ENCODE peak calls at places on chromosome 4, in four cellular contexts. W, K, R and P are unnamed samples.

GRCh38 chr4:6938237-6938636 is 28.6 kb downstream of the TBC1D14 start:
- DNase-seq in W (no peak), K (no peak), R (no peak), P (no peak)

GRCh38 chr4:128796934-128797333 is 12.6 kb upstream of the JADE1 start:
- DNase-seq in W (no peak), K (no peak), R (no peak), P (no peak)

GRCh38 chr4:15396157-15396800 is 31.6 kb upstream of the C1QTNF7 start:
- DNase-seq in W (no peak), K (no peak), R (peak), P (no peak)

GRCh38 chr4:971670-972500 is 1.5 kb downstream of the DGKQ start:
- DNase-seq in W (no peak), K (no peak), R (no peak), P (no peak)

GRCh38 chr4:80305466-80305865 is 30.1 kb upstream of the CFAP299 start:
- DNase-seq in W (no peak), K (no peak), R (no peak), P (no peak)

GRCh38 chr4:40749717-40750460 is at the start of gene NSUN7:
- DNase-seq in W (peak), K (no peak), R (peak), P (peak)

GRCh38 chr4:51894246-51894645 is 51.3 kb downstream of the DCUN1D4 start:
- DNase-seq in W (no peak), K (no peak), R (no peak), P (no peak)

GRCh38 chr4:154491731-154492249 is at the start of gene DCHS2:
- DNase-seq in W (peak), K (no peak), R (peak), P (no peak)

GRCh38 chr4:104967034-104967401 is 179.7 kb upstream of the TET2 start:
- DNase-seq in W (peak), K (no peak), R (no peak), P (no peak)

GRCh38 chr4:82247629-82248028 is 126.2 kb downstream of the HNRNPD start:
- DNase-seq in W (no peak), K (no peak), R (no peak), P (no peak)

GRCh38 chr4:1763550-1764080 is 29.5 kb upstream of the FGFR3 start:
- DNase-seq in W (no peak), K (peak), R (peak), P (peak)

GRCh38 chr4:112704991-112705845 is 68.3 kb downstream of the LARP7 start:
- DNase-seq in W (no peak), K (no peak), R (peak), P (peak)

GRCh38 chr4:1049591-1049905 is 38.1 kb downstream of the FGFRL1 start:
- DNase-seq in W (no peak), K (no peak), R (no peak), P (no peak)

GRCh38 chr4:158823461-158823873 is 54.6 kb downstream of the FNIP2 start:
- DNase-seq in W (no peak), K (no peak), R (no peak), P (no peak)

GRCh38 chr4:140098481-140099132 is 55.4 kb downstream of the MAML3 start:
- DNase-seq in W (no peak), K (no peak), R (no peak), P (no peak)

GRCh38 chr4:5956285-5957021 is 61.8 kb downstream of the C4orf50 start:
- DNase-seq in W (peak), K (no peak), R (peak), P (peak)

GRCh38 chr4:82388405-82388804 is 14.6 kb upstream of the HNRNPD start:
- DNase-seq in W (no peak), K (no peak), R (no peak), P (no peak)

GRCh38 chr4:128288689-128289106 is 1.1 kb upstream of the PGRMC2 start:
- DNase-seq in W (peak), K (no peak), R (no peak), P (no peak)

GRCh38 chr4:61468091-61468720 is 268.1 kb downstream of the ADGRL3 start:
- DNase-seq in W (no peak), K (no peak), R (no peak), P (no peak)

GRCh38 chr4:32140636-32141035 is 1420.5 kb downstream of the PCDH7 start:
- DNase-seq in W (no peak), K (no peak), R (no peak), P (no peak)

GRCh38 chr4:23680616-23681518 is 209.0 kb downstream of the PPARGC1A start:
- DNase-seq in W (no peak), K (no peak), R (no peak), P (no peak)

GRCh38 chr4:76090241-76090691 is 15.8 kb downstream of the ART3 start:
- DNase-seq in W (no peak), K (no peak), R (no peak), P (no peak)

GRCh38 chr4:26937136-26937535 is 76.5 kb downstream of the STIM2 start:
- DNase-seq in W (no peak), K (no peak), R (no peak), P (no peak)

GRCh38 chr4:69718376-69719293 is 41.8 kb downstream of the SULT1B1 start:
- DNase-seq in W (no peak), K (no peak), R (no peak), P (no peak)

GRCh38 chr4:78002260-78002659 is 54.9 kb upstream of the FRAS1 start:
- DNase-seq in W (no peak), K (no peak), R (no peak), P (no peak)

GRCh38 chr4:118823471-118823870 is 12.5 kb downstream of the SEC24D start:
- DNase-seq in W (peak), K (no peak), R (peak), P (peak)

GRCh38 chr4:91058345-91058744 is 931.2 kb downstream of the CCSER1 start:
- DNase-seq in W (no peak), K (no peak), R (no peak), P (no peak)